ENCODE peak calls at places on chromosomes 1 and 21, in nine cellular contexts. I is IMR-90, A is breast epithelium, F is left ventricle myocardium inferior, U is pancreas, E is PC-3, Q is fibroblast of lung, W is uterus, Y is foreskin fibroblast. C is an unnamed sample.

GRCh38 chr1:116954450-116954849 is 44.7 kb downstream of the PTGFRN start:
- DNase-seq in I (no peak), A (no peak), F (no peak), U (no peak), E (no peak), Q (no peak), W (peak), Y (no peak), C (no peak)

GRCh38 chr1:50820545-50820944 is 139.5 kb downstream of the FAF1 start:
- DNase-seq in I (no peak), A (no peak), F (no peak), U (no peak), E (no peak), Q (no peak), W (no peak), Y (no peak), C (no peak)

GRCh38 chr1:247212914-247213617 is 41.2 kb upstream of the ZNF124 start:
- DNase-seq in I (no peak), A (no peak), F (no peak), U (no peak), E (no peak), Q (no peak), W (no peak), Y (no peak), C (no peak)

GRCh38 chr1:12546771-12547585 is 71.0 kb downstream of the DHRS3 start:
- DNase-seq in I (no peak), A (peak), F (peak), U (no peak), E (no peak), Q (no peak), W (peak), Y (no peak), C (no peak)

GRCh38 chr1:61157420-61157987 is 75.1 kb downstream of the NFIA start:
- DNase-seq in I (peak), A (no peak), F (no peak), U (no peak), E (no peak), Q (peak), W (no peak), Y (peak), C (no peak)

GRCh38 chr1:81949421-81949820 is 148.7 kb downstream of the ADGRL2 start:
- DNase-seq in I (no peak), A (no peak), F (no peak), U (no peak), E (no peak), Q (no peak), W (no peak), Y (no peak), C (peak)

GRCh38 chr1:3681898-3682806 is 29.8 kb downstream of the TP73 start:
- DNase-seq in I (no peak), A (no peak), F (no peak), U (no peak), E (no peak), Q (no peak), W (no peak), Y (no peak), C (no peak)

GRCh38 chr1:23722652-23723051 is 20.6 kb upstream of the ELOA start:
- DNase-seq in I (no peak), A (no peak), F (no peak), U (no peak), E (no peak), Q (no peak), W (no peak), Y (no peak), C (no peak)

GRCh38 chr1:56688522-56689026 is 43.5 kb downstream of the PRKAA2 start:
- DNase-seq in I (peak), A (no peak), F (no peak), U (no peak), E (peak), Q (peak), W (no peak), Y (peak), C (no peak)

GRCh38 chr1:207002731-207003146 is 29.8 kb downstream of the C1orf116 start:
- DNase-seq in I (peak), A (no peak), F (no peak), U (peak), E (peak), Q (peak), W (no peak), Y (no peak), C (peak)

GRCh38 chr1:228030451-228031201 is 23.8 kb downstream of the WNT3A start:
- DNase-seq in I (no peak), A (peak), F (peak), U (no peak), E (no peak), Q (no peak), W (peak), Y (no peak), C (no peak)

GRCh38 chr1:165352109-165352441 is 4.4 kb downstream of the LMX1A start:
- DNase-seq in I (no peak), A (no peak), F (no peak), U (no peak), E (no peak), Q (no peak), W (no peak), Y (no peak), C (no peak)

GRCh38 chr21:15837603-15838002 is 107.8 kb downstream of the USP25 start:
- DNase-seq in I (peak), A (no peak), F (no peak), U (no peak), E (no peak), Q (peak), W (no peak), Y (peak), C (no peak)

GRCh38 chr1:94105957-94106529 is 14.9 kb downstream of the ABCA4 start:
- DNase-seq in I (peak), A (no peak), F (no peak), U (no peak), E (no peak), Q (no peak), W (no peak), Y (no peak), C (no peak)

GRCh38 chr1:10384219-10384618 is 14.6 kb upstream of the PGD start:
- DNase-seq in I (no peak), A (no peak), F (no peak), U (no peak), E (no peak), Q (no peak), W (no peak), Y (no peak), C (no peak)

GRCh38 chr1:100959502-100960060 is 63.7 kb downstream of the SLC30A7 start:
- DNase-seq in I (peak), A (no peak), F (no peak), U (no peak), E (peak), Q (no peak), W (no peak), Y (peak), C (no peak)

GRCh38 chr1:21174230-21174629 is 2.5 kb downstream of the EIF4G3 start:
- DNase-seq in I (no peak), A (no peak), F (no peak), U (no peak), E (no peak), Q (no peak), W (no peak), Y (no peak), C (no peak)

GRCh38 chr1:21174638-21175323 is 1.9 kb downstream of the EIF4G3 start:
- DNase-seq in I (peak), A (no peak), F (no peak), U (no peak), E (peak), Q (peak), W (no peak), Y (peak), C (no peak)

GRCh38 chr1:21175670-21176581 is 771 bp downstream of the EIF4G3 start:
- DNase-seq in I (no peak), A (no peak), F (peak), U (peak), E (no peak), Q (no peak), W (peak), Y (no peak), C (no peak)

GRCh38 chr1:21175324-21175669 is 1.4 kb downstream of the EIF4G3 start:
- DNase-seq in I (peak), A (no peak), F (peak), U (peak), E (peak), Q (peak), W (no peak), Y (no peak), C (no peak)

GRCh38 chr1:21176589-21177555 is at the start of gene EIF4G3:
- DNase-seq in I (peak), A (peak), F (peak), U (peak), E (peak), Q (peak), W (peak), Y (peak), C (peak)
- TF ChIP-seq CTCF in I (no peak), A (no peak), F (no peak), U (no peak), E (no peak), Q (no peak), W (no peak), Y (no peak), C (no peak)

GRCh38 chr1:31910933-31911332 is 27.2 kb downstream of the PTP4A2 start:
- DNase-seq in I (no peak), A (no peak), F (no peak), U (no peak), E (no peak), Q (no peak), W (no peak), Y (no peak), C (peak)

GRCh38 chr1:31915438-31915837 is 22.7 kb downstream of the PTP4A2 start:
- DNase-seq in I (no peak), A (no peak), F (no peak), U (no peak), E (no peak), Q (no peak), W (no peak), Y (no peak), C (no peak)

GRCh38 chr1:31912087-31912780 is 25.9 kb downstream of the PTP4A2 start:
- DNase-seq in I (no peak), A (no peak), F (no peak), U (no peak), E (no peak), Q (no peak), W (no peak), Y (no peak), C (no peak)

GRCh38 chr1:31913968-31914367 is 24.2 kb downstream of the PTP4A2 start:
- DNase-seq in I (no peak), A (no peak), F (no peak), U (no peak), E (no peak), Q (no peak), W (no peak), Y (no peak), C (no peak)

GRCh38 chr1:31912839-31913239 is 25.3 kb downstream of the PTP4A2 start:
- DNase-seq in I (no peak), A (no peak), F (no peak), U (no peak), E (no peak), Q (no peak), W (no peak), Y (no peak), C (no peak)
- H3K4me3 ChIP-seq in I (no peak), A (no peak), F (no peak), U (no peak), E (no peak), Q (no peak), W (no peak), Y (no peak), C (no peak)

GRCh38 chr1:18398791-18399551 is 81.8 kb upstream of the KLHDC7A start:
- DNase-seq in I (no peak), A (no peak), F (no peak), U (no peak), E (no peak), Q (no peak), W (no peak), Y (no peak), C (no peak)
- TF ChIP-seq CTCF in I (no peak), A (no peak), F (no peak), U (no peak), E (no peak), Q (no peak), W (no peak), Y (no peak), C (no peak)

GRCh38 chr1:14600405-14601150 is 2.1 kb downstream of the KAZN start:
- DNase-seq in I (no peak), A (no peak), F (no peak), U (no peak), E (no peak), Q (no peak), W (no peak), Y (no peak), C (no peak)
- H3K4me3 ChIP-seq in I (no peak), A (peak), F (no peak), U (no peak), E (peak), Q (peak), W (no peak), Y (no peak), C (no peak)

DNA sequence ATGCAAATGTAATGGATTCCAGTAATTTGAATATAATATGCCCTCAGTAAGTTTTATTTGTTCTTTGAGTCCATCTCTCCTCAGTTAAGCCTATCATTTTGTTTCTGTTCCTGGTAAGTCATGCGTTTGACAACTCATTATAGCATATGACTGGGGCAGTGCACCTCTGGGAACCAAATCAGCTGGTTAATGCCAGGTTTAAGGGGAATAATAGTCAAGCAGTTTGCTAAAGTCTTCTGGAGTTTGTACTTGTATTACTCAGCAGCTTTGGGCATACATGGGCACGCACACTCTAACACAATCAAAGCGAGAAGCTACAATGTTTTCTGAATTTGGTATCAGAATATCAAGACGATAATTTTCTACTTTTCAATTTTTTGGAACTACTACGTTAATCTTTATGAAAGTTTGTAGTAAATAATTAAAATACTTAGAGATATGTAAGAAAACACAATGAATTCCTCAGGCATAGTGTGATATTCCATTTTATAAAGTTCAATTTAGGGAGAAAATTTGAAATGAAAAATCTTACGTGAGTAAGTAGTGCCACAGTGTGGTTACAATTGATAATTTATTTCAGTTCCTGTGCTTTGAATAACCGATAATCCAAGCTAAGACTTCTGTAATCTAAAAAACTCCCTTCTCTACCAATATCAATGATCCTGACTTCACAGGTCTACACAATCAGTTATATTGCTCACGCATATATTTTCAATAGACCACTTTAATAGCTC is 43.8 kb upstream of the KCTD3 start:
- DNase-seq in I (peak), A (no peak), F (no peak), U (no peak), E (peak), Q (peak), W (no peak), Y (no peak), C (no peak)
- TF ChIP-seq CTCF in I (peak), A (no peak), F (peak), U (no peak), E (peak), Q (peak), W (no peak), Y (no peak), C (peak)

GRCh38 chr1:148317288-148317985 is 165.4 kb upstream of the NBPF11 start:
- DNase-seq in I (no peak), A (no peak), F (no peak), U (no peak), E (no peak), Q (no peak), W (no peak), Y (no peak), C (no peak)

GRCh38 chr1:148318900-148319242 is 164.2 kb downstream of the PPIAL4G start:
- DNase-seq in I (no peak), A (no peak), F (no peak), U (no peak), E (no peak), Q (no peak), W (no peak), Y (no peak), C (no peak)

GRCh38 chr1:148315081-148315811 is 163.2 kb upstream of the NBPF11 start:
- DNase-seq in I (no peak), A (no peak), F (no peak), U (no peak), E (peak), Q (no peak), W (no peak), Y (no peak), C (no peak)

DNA sequence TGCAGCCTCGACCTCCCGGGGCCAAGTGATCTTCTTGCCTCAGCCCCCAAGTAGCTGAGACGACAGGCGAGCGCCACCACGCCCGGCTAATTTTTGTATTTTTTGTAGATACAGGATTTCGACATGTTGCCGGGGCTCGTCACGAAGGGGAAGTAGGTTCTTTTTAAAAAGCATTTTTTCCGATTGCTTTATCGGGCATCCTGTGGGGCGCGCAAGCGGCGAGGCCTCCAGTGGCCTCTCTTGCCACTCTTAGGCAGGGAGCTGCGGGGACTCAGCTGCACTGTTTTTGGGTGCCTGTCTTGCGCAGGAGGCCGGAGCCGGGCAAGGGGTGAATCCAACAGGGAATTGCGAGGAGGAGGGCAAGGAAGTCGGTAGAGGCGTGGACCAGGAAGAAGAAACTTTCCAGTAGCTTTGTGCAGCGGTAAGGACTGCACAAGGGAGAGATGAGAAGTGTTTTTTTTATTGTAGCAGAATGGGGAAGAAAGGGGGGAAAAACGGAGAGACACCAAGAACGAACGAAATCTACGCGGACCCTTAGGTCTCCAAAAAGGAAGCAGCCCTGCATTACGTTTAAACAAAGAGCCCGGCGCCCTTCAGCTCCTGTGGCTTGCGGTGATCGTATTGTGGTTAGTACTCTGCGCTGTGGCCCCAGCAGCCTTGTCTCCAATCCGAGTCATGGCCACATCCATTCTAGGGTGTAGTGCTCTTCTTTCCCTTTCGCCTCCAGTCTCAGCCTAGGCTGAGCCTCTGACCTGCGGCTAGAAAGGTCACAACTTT is 164.8 kb downstream of the PPIAL4G start:
- DNase-seq in I (no peak), A (no peak), F (peak), U (no peak), E (no peak), Q (no peak), W (no peak), Y (no peak), C (no peak)
- H3K4me3 ChIP-seq in I (no peak), A (peak), F (peak), U (no peak), E (no peak), Q (no peak), W (peak), Y (no peak), C (no peak)

GRCh38 chr1:15038232-15039016 is 115.1 kb upstream of the TMEM51 start:
- DNase-seq in I (peak), A (no peak), F (no peak), U (no peak), E (peak), Q (peak), W (no peak), Y (no peak), C (no peak)
- TF ChIP-seq CTCF in I (peak), A (no peak), F (no peak), U (no peak), E (peak), Q (peak), W (no peak), Y (peak), C (no peak)

DNA sequence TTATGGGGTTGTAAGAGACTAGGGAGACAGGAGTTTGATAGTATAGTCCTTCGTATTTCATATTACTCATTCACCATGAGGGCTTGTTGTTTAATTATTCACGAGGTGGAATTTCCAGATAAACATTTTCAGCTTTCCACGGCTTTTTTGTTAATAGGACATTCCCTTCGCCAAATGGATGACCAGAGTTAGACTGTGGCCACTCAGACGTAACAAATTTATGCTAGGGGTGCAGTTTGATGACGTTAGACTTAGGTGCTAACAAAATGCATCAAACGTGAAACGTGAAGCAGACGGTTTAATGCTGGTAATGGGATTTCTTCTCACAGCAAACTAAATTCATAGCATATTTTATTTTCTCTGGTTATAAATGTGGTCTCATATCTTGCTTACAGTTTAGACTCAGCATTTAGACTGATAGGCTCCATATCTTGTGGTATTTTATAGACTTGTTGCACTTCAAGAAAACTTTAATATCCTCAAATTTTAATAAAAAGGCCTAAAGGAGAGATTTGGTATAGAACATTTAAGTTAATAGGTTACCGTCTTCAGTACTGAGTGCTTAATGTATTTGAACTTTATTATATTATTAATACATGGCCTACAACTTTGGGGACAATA is 2.3 kb downstream of the DHX9 start:
- DNase-seq in I (peak), A (no peak), F (no peak), U (no peak), E (peak), Q (peak), W (no peak), Y (no peak), C (no peak)
- H3K4me3 ChIP-seq in I (peak), A (peak), F (peak), U (no peak), E (peak), Q (peak), W (no peak), Y (peak), C (peak)